ENCODE peak calls at places on chromosomes 5 and 9, in eight cellular contexts. One of them, this sample, is unnamed.

GRCh38 chr9:33165263-33166151 is 1.6 kb downstream of the B4GALT1 start:
- DNase-seq in HCT116: no peak
- DNase-seq in spleen: peak
- DNase-seq in sigmoid colon: peak
- DNase-seq in stomach: peak
- DNase-seq in upper lobe of left lung: no peak
- DNase-seq in HepG2: peak
- DNase-seq in GM12878: peak
- DNase-seq in this sample: peak

GRCh38 chr5:80141147-80141671 is 106.1 kb downstream of the THBS4 start:
- DNase-seq in HCT116: no peak
- DNase-seq in spleen: peak
- DNase-seq in sigmoid colon: peak
- DNase-seq in stomach: peak
- DNase-seq in upper lobe of left lung: no peak
- DNase-seq in HepG2: no peak
- DNase-seq in GM12878: no peak
- DNase-seq in this sample: peak

GRCh38 chr9:122213589-122214413 is 15.0 kb downstream of the LHX6 start:
- DNase-seq in HCT116: peak
- DNase-seq in spleen: no peak
- DNase-seq in sigmoid colon: peak
- DNase-seq in stomach: peak
- DNase-seq in upper lobe of left lung: peak
- DNase-seq in HepG2: peak
- DNase-seq in GM12878: no peak
- DNase-seq in this sample: peak

GRCh38 chr9:100437860-100438805 is 11.2 kb downstream of the MSANTD3 start:
- DNase-seq in HCT116: peak
- DNase-seq in spleen: no peak
- DNase-seq in sigmoid colon: peak
- DNase-seq in stomach: peak
- DNase-seq in upper lobe of left lung: no peak
- DNase-seq in HepG2: peak
- DNase-seq in GM12878: no peak
- DNase-seq in this sample: peak

GRCh38 chr9:114898741-114899140 is 31.6 kb downstream of the TNFSF8 start:
- DNase-seq in HCT116: no peak
- DNase-seq in spleen: peak
- DNase-seq in sigmoid colon: no peak
- DNase-seq in stomach: peak
- DNase-seq in upper lobe of left lung: no peak
- DNase-seq in HepG2: no peak
- DNase-seq in GM12878: no peak
- DNase-seq in this sample: peak

GRCh38 chr5:17326600-17327037 is 109.2 kb downstream of the BASP1 start:
- DNase-seq in HCT116: no peak
- DNase-seq in spleen: no peak
- DNase-seq in sigmoid colon: no peak
- DNase-seq in stomach: no peak
- DNase-seq in upper lobe of left lung: no peak
- DNase-seq in HepG2: no peak
- DNase-seq in GM12878: no peak
- DNase-seq in this sample: peak

GRCh38 chr5:175472378-175472777 is 6.0 kb upstream of the SFXN1 start:
- DNase-seq in HCT116: no peak
- DNase-seq in spleen: no peak
- DNase-seq in sigmoid colon: no peak
- DNase-seq in stomach: no peak
- DNase-seq in upper lobe of left lung: no peak
- DNase-seq in HepG2: no peak
- DNase-seq in GM12878: no peak
- DNase-seq in this sample: no peak

GRCh38 chr9:125748511-125749099 is 1.4 kb downstream of the PBX3 start:
- DNase-seq in HCT116: no peak
- DNase-seq in spleen: peak
- DNase-seq in sigmoid colon: no peak
- DNase-seq in stomach: no peak
- DNase-seq in upper lobe of left lung: peak
- DNase-seq in HepG2: no peak
- DNase-seq in GM12878: no peak
- DNase-seq in this sample: no peak

GRCh38 chr5:32076699-32077695 is 97.1 kb downstream of the GOLPH3 start:
- DNase-seq in HCT116: peak
- DNase-seq in spleen: no peak
- DNase-seq in sigmoid colon: no peak
- DNase-seq in stomach: peak
- DNase-seq in upper lobe of left lung: no peak
- DNase-seq in HepG2: peak
- DNase-seq in GM12878: peak
- DNase-seq in this sample: peak

GRCh38 chr5:141604318-141604717 is 14.5 kb downstream of the DIAPH1 start:
- DNase-seq in HCT116: peak
- DNase-seq in spleen: no peak
- DNase-seq in sigmoid colon: peak
- DNase-seq in stomach: peak
- DNase-seq in upper lobe of left lung: no peak
- DNase-seq in HepG2: peak
- DNase-seq in GM12878: no peak
- DNase-seq in this sample: peak

GRCh38 chr9:137021979-137022619 is 5.9 kb downstream of the ABCA2 start:
- DNase-seq in HCT116: peak
- DNase-seq in spleen: peak
- DNase-seq in sigmoid colon: no peak
- DNase-seq in stomach: peak
- DNase-seq in upper lobe of left lung: peak
- DNase-seq in HepG2: peak
- DNase-seq in GM12878: no peak
- DNase-seq in this sample: peak

GRCh38 chr9:125421156-125421555 is 159.5 kb downstream of the GAPVD1 start:
- DNase-seq in HCT116: no peak
- DNase-seq in spleen: no peak
- DNase-seq in sigmoid colon: no peak
- DNase-seq in stomach: no peak
- DNase-seq in upper lobe of left lung: no peak
- DNase-seq in HepG2: no peak
- DNase-seq in GM12878: no peak
- DNase-seq in this sample: no peak

GRCh38 chr5:81212211-81212687 is 20.9 kb upstream of the CKMT2 start:
- DNase-seq in HCT116: no peak
- DNase-seq in spleen: no peak
- DNase-seq in sigmoid colon: no peak
- DNase-seq in stomach: peak
- DNase-seq in upper lobe of left lung: no peak
- DNase-seq in HepG2: no peak
- DNase-seq in GM12878: peak
- DNase-seq in this sample: no peak

GRCh38 chr9:128389395-128390149 is 18.4 kb downstream of the URM1 start:
- DNase-seq in HCT116: no peak
- DNase-seq in spleen: no peak
- DNase-seq in sigmoid colon: no peak
- DNase-seq in stomach: no peak
- DNase-seq in upper lobe of left lung: no peak
- DNase-seq in HepG2: no peak
- DNase-seq in GM12878: no peak
- DNase-seq in this sample: no peak

GRCh38 chr9:121662896-121663580 is 11.6 kb downstream of the DAB2IP start:
- DNase-seq in HCT116: no peak
- DNase-seq in spleen: peak
- DNase-seq in sigmoid colon: no peak
- DNase-seq in stomach: no peak
- DNase-seq in upper lobe of left lung: no peak
- DNase-seq in HepG2: no peak
- DNase-seq in GM12878: no peak
- DNase-seq in this sample: no peak

GRCh38 chr5:57698785-57699184 is 216.2 kb upstream of the ACTBL2 start:
- DNase-seq in HCT116: peak
- DNase-seq in spleen: no peak
- DNase-seq in sigmoid colon: no peak
- DNase-seq in stomach: no peak
- DNase-seq in upper lobe of left lung: no peak
- DNase-seq in HepG2: peak
- DNase-seq in GM12878: no peak
- DNase-seq in this sample: no peak

GRCh38 chr5:83077662-83078261 is 415 bp downstream of the XRCC4 start:
- DNase-seq in HCT116: no peak
- DNase-seq in spleen: no peak
- DNase-seq in sigmoid colon: no peak
- DNase-seq in stomach: no peak
- DNase-seq in upper lobe of left lung: no peak
- DNase-seq in HepG2: peak
- DNase-seq in GM12878: no peak
- DNase-seq in this sample: peak

GRCh38 chr5:175693746-175694145 is 35.9 kb downstream of the HRH2 start:
- DNase-seq in HCT116: no peak
- DNase-seq in spleen: peak
- DNase-seq in sigmoid colon: peak
- DNase-seq in stomach: no peak
- DNase-seq in upper lobe of left lung: no peak
- DNase-seq in HepG2: no peak
- DNase-seq in GM12878: no peak
- DNase-seq in this sample: no peak

GRCh38 chr9:35760651-35761050 is 6.6 kb upstream of the MSMP start:
- DNase-seq in HCT116: no peak
- DNase-seq in spleen: no peak
- DNase-seq in sigmoid colon: no peak
- DNase-seq in stomach: no peak
- DNase-seq in upper lobe of left lung: no peak
- DNase-seq in HepG2: no peak
- DNase-seq in GM12878: no peak
- DNase-seq in this sample: no peak

DNA sequence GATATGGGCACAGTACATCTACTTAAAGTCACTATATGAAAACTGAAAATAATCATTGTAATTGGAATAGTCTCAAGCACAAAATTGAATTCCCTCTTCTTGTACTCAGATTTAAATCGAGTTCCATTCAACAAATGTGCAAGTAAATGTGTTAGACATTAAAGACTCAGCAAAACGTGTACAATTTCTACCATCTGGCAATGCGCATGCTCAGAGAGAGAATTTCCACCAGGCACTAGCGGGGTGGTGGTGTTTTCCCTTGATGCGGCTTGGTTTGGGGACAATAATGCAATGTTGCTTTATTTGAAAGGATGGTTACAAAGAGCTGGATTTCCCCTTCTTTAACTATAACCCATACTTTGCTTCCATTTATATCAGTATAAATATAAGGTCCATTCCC is 59.4 kb downstream of the ADAMTS12 start:
- DNase-seq in HCT116: no peak
- DNase-seq in spleen: no peak
- DNase-seq in sigmoid colon: no peak
- DNase-seq in stomach: no peak
- DNase-seq in upper lobe of left lung: no peak
- DNase-seq in HepG2: no peak
- DNase-seq in GM12878: no peak
- DNase-seq in this sample: no peak
- TF ChIP-seq POLR2AphosphoS5 in HCT116: no peak
- TF ChIP-seq POLR2AphosphoS5 in spleen: no peak
- TF ChIP-seq POLR2AphosphoS5 in sigmoid colon: no peak
- TF ChIP-seq POLR2AphosphoS5 in stomach: no peak
- TF ChIP-seq POLR2AphosphoS5 in upper lobe of left lung: no peak
- TF ChIP-seq POLR2AphosphoS5 in HepG2: no peak
- TF ChIP-seq POLR2AphosphoS5 in GM12878: no peak
- TF ChIP-seq POLR2AphosphoS5 in this sample: no peak

GRCh38 chr5:148309746-148310145 is 2.5 kb upstream of the SPINK7 start:
- DNase-seq in HCT116: no peak
- DNase-seq in spleen: no peak
- DNase-seq in sigmoid colon: no peak
- DNase-seq in stomach: no peak
- DNase-seq in upper lobe of left lung: no peak
- DNase-seq in HepG2: no peak
- DNase-seq in GM12878: no peak
- DNase-seq in this sample: no peak
- TF ChIP-seq POLR2A in HCT116: no peak
- TF ChIP-seq POLR2A in spleen: no peak
- TF ChIP-seq POLR2A in sigmoid colon: no peak
- TF ChIP-seq POLR2A in stomach: no peak
- TF ChIP-seq POLR2A in upper lobe of left lung: no peak
- TF ChIP-seq POLR2A in HepG2: no peak
- TF ChIP-seq POLR2A in GM12878: no peak
- TF ChIP-seq POLR2A in this sample: no peak

DNA sequence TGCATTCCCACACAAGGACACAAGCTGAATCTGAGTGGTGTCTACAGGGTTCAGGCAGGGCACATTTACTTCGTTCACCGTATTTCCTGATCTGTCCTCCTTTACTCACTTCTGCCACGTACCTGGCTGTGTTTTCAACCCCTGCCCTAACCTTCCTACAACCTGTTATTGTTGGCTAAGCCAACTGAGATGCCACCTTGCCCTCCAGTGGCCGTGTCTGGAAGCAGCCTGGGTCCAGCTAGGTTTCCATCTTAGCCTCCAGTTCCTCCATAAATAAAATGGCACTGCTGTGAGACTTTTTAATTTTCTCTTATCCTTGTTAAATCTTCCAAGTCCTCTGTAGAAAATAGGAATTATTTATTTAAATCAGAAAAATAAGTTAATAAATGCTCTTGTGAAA is 64.8 kb downstream of the ATP10B start:
- DNase-seq in HCT116: no peak
- DNase-seq in spleen: no peak
- DNase-seq in sigmoid colon: no peak
- DNase-seq in stomach: peak
- DNase-seq in upper lobe of left lung: no peak
- DNase-seq in HepG2: peak
- DNase-seq in GM12878: peak
- DNase-seq in this sample: peak
- TF ChIP-seq CTCF in HCT116: no peak
- TF ChIP-seq CTCF in spleen: no peak
- TF ChIP-seq CTCF in sigmoid colon: no peak
- TF ChIP-seq CTCF in stomach: peak
- TF ChIP-seq CTCF in upper lobe of left lung: peak
- TF ChIP-seq CTCF in HepG2: peak
- TF ChIP-seq CTCF in GM12878: peak
- TF ChIP-seq CTCF in this sample: peak

DNA sequence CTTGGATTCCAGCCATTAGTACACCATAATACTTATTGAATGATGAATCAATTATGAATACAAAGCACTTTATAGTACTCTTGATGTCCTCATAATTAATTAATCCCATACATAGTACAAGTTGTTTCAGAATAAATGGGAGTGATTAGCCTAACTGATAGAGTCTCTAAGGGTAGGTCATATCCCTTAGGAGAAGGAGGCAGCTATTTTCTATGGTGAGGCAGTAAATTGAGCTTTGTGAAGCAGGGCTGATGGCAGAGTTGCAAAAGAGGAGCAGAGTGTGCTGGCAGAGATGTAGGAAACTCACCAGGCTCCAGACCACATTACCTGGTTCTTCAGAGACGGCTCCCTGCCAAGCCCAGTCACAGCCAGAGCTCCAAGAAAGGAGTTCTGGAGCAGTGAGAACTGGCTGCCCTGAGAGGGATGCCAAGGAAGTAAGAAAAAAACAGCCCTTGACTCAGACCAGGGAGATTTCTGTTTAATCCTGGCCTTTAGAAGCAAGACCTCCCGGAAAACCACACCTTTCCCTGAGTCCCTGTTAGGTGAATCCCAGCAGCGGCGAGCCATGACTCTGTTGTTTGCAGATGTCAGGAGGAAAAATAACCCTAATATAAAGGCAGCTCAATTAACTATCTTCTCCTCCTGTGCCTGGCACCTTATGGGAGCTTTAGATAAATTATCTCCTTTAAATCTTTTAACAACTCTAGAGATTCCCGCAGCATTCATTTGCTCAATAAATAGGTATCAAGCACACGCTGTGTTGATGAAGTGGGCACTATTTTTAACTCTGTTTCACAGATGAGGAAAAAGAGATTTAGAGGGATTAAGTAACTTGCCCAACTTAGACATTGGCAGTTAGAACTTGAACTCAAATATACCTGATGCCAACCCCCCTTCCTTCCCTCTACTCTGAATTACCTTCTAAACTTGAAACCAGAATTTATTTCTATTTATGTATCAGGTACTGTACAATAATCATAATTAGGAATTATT is 112.7 kb downstream of the SH3TC2 start:
- DNase-seq in HCT116: no peak
- DNase-seq in spleen: no peak
- DNase-seq in sigmoid colon: peak
- DNase-seq in stomach: no peak
- DNase-seq in upper lobe of left lung: no peak
- DNase-seq in HepG2: no peak
- DNase-seq in GM12878: no peak
- DNase-seq in this sample: peak
- TF ChIP-seq POLR2AphosphoS5 in HCT116: no peak
- TF ChIP-seq POLR2AphosphoS5 in spleen: no peak
- TF ChIP-seq POLR2AphosphoS5 in sigmoid colon: peak
- TF ChIP-seq POLR2AphosphoS5 in stomach: no peak
- TF ChIP-seq POLR2AphosphoS5 in upper lobe of left lung: no peak
- TF ChIP-seq POLR2AphosphoS5 in HepG2: no peak
- TF ChIP-seq POLR2AphosphoS5 in GM12878: no peak
- TF ChIP-seq POLR2AphosphoS5 in this sample: peak

This sample was measured in transverse colon.